ENCODE peak calls at places on chromosomes 16 and 17, in seven cellular contexts. O is mesenchymal stem cell; D is naive thymus-derived CD4-positive, alpha-beta T cell; I is cardiac muscle cell; T is PC-9; B is gastrocnemius medialis; M is tibial nerve. P is an unnamed sample.
A peak's percentile ranks its signal among the peaks of the same experiment; 100 is the strongest.

GRCh38 chr16:89921699-89922476 is 1.3 kb upstream of the TUBB3 start:
- DNase-seq in O (peak; percentile 97), D (no peak), I (peak; percentile 50), T (peak; percentile 79), B (no peak), M (no peak), P (peak; percentile 81)

GRCh38 chr17:7867881-7868329 is 10.1 kb downstream of the CYB5D1 start:
- DNase-seq in O (no peak), D (no peak), I (no peak), T (no peak), B (no peak), M (no peak), P (no peak)

GRCh38 chr16:84444476-84444875 is 60.0 kb downstream of the MEAK7 start:
- DNase-seq in O (no peak), D (no peak), I (no peak), T (no peak), B (no peak), M (no peak), P (no peak)

GRCh38 chr17:29568331-29569244 is at the start of gene TP53I13:
- DNase-seq in O (peak; percentile 87), D (peak; percentile 86), I (peak; percentile 95), T (peak; percentile 64), B (peak; percentile 76), M (peak; percentile 80), P (peak; percentile 87)

GRCh38 chr16:53085539-53086450 is 31.0 kb downstream of the CHD9 start:
- DNase-seq in O (no peak), D (no peak), I (no peak), T (no peak), B (no peak), M (peak; percentile 66), P (no peak)

GRCh38 chr16:15658556-15658955 is 8.5 kb downstream of the NDE1 start:
- DNase-seq in O (no peak), D (no peak), I (no peak), T (no peak), B (no peak), M (no peak), P (no peak)

GRCh38 chr17:44546711-44547606 is 10.3 kb upstream of the FZD2 start:
- DNase-seq in O (peak; percentile 75), D (no peak), I (no peak), T (peak; percentile 34), B (no peak), M (no peak), P (no peak)

GRCh38 chr16:51148674-51149228 is 2.3 kb downstream of the SALL1 start:
- DNase-seq in O (peak; percentile 51), D (no peak), I (no peak), T (no peak), B (no peak), M (no peak), P (no peak)

GRCh38 chr16:89863741-89864391 is 9.5 kb upstream of the TCF25 start:
- DNase-seq in O (no peak), D (peak; percentile 51), I (no peak), T (no peak), B (no peak), M (peak; percentile 29), P (peak; percentile 35)

GRCh38 chr16:14071576-14072271 is 605 bp downstream of the MRTFB start:
- DNase-seq in O (peak; percentile 41), D (peak; percentile 4), I (no peak), T (no peak), B (no peak), M (no peak), P (no peak)

GRCh38 chr17:39755550-39756375 is 18.0 kb downstream of the GRB7 start:
- DNase-seq in O (peak; percentile 36), D (peak; percentile 61), I (no peak), T (no peak), B (no peak), M (no peak), P (no peak)

GRCh38 chr17:8121531-8122390 is 2.1 kb downstream of the HES7 start:
- DNase-seq in O (peak; percentile 76), D (no peak), I (peak; percentile 93), T (no peak), B (no peak), M (peak; percentile 22), P (peak; percentile 59)

GRCh38 chr16:9523994-9524393 is 432.6 kb downstream of the HAPSTR1 start:
- DNase-seq in O (no peak), D (no peak), I (no peak), T (no peak), B (no peak), M (no peak), P (no peak)

GRCh38 chr17:11780621-11781020 is 182.4 kb downstream of the DNAH9 start:
- DNase-seq in O (no peak), D (no peak), I (no peak), T (no peak), B (no peak), M (no peak), P (no peak)

GRCh38 chr16:73418746-73419145 is 370.8 kb upstream of the ZFHX3 start:
- DNase-seq in O (no peak), D (no peak), I (no peak), T (no peak), B (no peak), M (no peak), P (no peak)

GRCh38 chr16:21580807-21581206 is 18.6 kb upstream of the METTL9 start:
- DNase-seq in O (no peak), D (no peak), I (no peak), T (no peak), B (no peak), M (no peak), P (no peak)

GRCh38 chr17:62626719-62627218 is 701 bp upstream of the MRC2 start:
- DNase-seq in O (peak; percentile 93), D (no peak), I (peak; percentile 63), T (no peak), B (peak; percentile 71), M (peak; percentile 63), P (peak; percentile 46)

DNA sequence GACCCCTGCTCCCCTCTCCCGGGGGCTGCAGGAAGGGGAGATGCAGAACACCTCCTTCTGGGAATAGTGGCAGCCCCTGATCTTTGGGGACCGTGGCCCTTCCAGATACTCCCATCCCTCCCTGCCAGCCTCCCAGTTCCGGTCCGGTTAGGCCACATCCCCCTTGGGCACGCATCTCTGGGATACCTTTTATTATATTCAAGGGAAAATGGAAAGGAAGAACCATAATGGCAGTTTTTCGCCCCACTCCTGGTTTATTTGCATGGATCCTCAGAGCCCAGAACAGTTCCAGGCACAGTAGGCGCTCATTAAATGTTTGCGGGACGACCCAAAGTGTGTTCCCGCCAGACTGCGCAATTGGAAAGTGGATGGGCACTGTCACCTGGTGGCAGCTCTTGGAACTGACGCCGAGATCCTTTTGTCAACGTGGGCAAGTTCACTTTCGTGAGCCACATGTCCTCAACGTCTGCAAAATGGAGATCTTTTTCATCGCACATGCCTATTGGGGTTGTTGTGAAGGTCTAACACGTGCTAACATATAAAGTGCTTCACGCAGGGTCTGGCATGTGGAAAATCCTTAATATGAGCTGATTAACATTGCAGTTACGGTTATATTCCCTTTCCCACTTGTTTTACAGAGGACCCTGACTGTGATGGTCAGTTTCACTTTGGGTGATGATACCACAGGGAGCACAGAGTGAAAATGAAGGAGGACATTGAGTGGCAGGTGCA is 1.6 kb upstream of the GPRC5B start:
- DNase-seq in O (peak; percentile 74), D (peak; percentile 80), I (peak; percentile 79), T (peak; percentile 64), B (peak; percentile 56), M (peak; percentile 92), P (peak; percentile 78)
- H3K4me3 ChIP-seq in O (peak overlapping the region; percentile 57), D (peak overlapping the region; percentile 70), I (no peak overlapping the region), T (peak overlapping the region; percentile 28), B (peak overlapping the region; percentile 93), M (peak overlapping the region; percentile 82), P (no peak overlapping the region)

DNA sequence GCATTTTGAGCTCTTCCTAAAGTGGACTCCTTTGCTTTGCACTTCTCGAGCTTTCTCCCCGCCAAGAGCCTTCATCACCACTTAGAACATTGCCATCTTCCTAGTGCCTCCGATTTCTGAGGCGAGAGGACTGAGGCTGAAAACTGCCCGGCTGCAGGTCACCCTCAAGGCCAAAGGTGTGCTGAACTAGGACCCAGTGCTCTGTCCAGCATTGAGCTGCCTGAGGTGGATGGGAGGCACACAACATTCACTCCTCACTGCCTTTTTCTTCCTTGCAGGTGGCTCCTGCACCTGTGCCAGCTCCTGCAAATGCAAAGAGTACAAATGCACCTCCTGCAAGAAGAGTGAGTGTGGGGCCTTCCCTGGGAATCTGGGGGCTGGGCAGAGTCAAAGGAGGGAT is 5.4 kb downstream of the MT1A start:
- DNase-seq in O (no peak), D (no peak), I (no peak), T (no peak), B (no peak), M (no peak), P (no peak)
- H3K27me3 ChIP-seq in O (peaks cover 44% of the 10 kb centered on the region), D (peaks cover 4% of the 10 kb centered on the region), I (peaks cover 100% of the 10 kb centered on the region), T (no peaks in the 10 kb centered on the region), B (peaks cover 8% of the 10 kb centered on the region), M (peaks cover 31% of the 10 kb centered on the region), P (peaks cover 49% of the 10 kb centered on the region)

GRCh38 chr17:79837888-79838540 is 1.2 kb downstream of the CBX4 start:
- DNase-seq in O (no peak), D (peak; percentile 77), I (no peak), T (peak; percentile 55), B (no peak), M (no peak), P (no peak)

GRCh38 chr17:79835470-79835899 is 3.8 kb downstream of the CBX4 start:
- DNase-seq in O (no peak), D (no peak), I (peak; percentile 56), T (no peak), B (no peak), M (no peak), P (no peak)

GRCh38 chr17:79834575-79835469 is 4.4 kb downstream of the CBX4 start:
- DNase-seq in O (no peak), D (no peak), I (peak; percentile 54), T (no peak), B (no peak), M (no peak), P (peak; percentile 47)

GRCh38 chr17:79836952-79837887 is 2.0 kb downstream of the CBX4 start:
- DNase-seq in O (peak; percentile 86), D (no peak), I (peak; percentile 78), T (peak; percentile 85), B (peak; percentile 78), M (no peak), P (peak; percentile 71)

GRCh38 chr17:79835953-79836951 is 3.0 kb downstream of the CBX4 start:
- DNase-seq in O (peak; percentile 61), D (no peak), I (peak; percentile 44), T (peak; percentile 64), B (no peak), M (no peak), P (no peak)
- H3K4me3 ChIP-seq in O (peak overlapping the region; percentile 95), D (peak overlapping the region; percentile 78), I (no peak overlapping the region), T (peak overlapping the region; percentile 86), B (no peak overlapping the region), M (no peak overlapping the region), P (peak overlapping the region; percentile 72)

DNA sequence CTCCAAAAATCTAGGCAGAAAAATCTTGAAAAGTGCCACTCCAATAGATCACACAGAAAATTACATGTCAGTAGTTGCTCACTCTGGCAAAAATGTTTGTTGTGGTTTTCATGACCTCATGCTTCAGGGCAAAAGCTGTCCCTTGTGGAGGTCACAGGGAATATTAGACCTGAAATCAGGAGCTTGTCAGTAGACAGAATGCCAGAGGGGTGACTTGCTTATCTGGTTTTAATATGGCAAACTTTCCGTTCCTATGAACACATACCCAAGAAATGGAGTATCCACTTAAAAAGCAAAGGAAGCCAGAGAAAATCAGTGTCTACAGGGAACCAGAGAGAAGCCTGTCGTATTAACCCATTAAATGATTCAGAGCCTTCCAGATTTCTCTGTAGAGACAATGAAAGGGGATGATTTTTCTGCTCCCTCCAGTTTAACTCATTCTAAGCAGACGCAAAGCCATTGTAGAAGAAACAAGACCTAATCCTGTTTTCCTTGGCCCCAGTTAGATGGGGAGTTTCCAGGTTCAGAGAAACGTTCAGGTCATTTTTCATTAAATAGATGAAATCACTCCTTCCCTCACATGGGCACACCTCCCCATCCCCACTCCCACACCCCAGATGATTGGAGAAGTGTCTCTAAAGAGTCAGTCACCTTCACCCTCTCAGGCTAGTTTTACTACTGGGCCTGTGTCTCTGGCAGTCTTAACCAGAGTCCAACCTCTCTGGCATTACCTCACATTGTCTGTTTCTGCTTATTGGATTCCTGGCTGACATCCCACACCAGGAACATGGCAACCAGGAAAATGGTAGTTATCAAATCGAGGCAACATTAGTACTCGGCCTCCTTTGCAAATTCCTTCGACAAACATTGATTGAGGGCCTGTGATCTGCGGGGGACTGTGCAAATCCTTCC is 6.0 kb downstream of the SOX9 start:
- DNase-seq in O (peak; percentile 72), D (no peak), I (no peak), T (peak; percentile 97), B (no peak), M (no peak), P (no peak)
- H3K27me3 ChIP-seq in O (no peaks in the 10 kb centered on the region), D (no peaks in the 10 kb centered on the region), I (peaks cover 22% of the 10 kb centered on the region), T (no peaks in the 10 kb centered on the region), B (peaks cover 6% of the 10 kb centered on the region), M (peaks cover 37% of the 10 kb centered on the region), P (peaks cover 23% of the 10 kb centered on the region)